ENCODE peak calls at places on chromosomes 11 and 22, in four cellular contexts. Q, U, C and O are unnamed samples.

GRCh38 chr11:105466582-105467228 is 143.2 kb upstream of the GRIA4 start:
- DNase-seq in Q (no peak), U (no peak), C (no peak), O (no peak)

GRCh38 chr11:70050243-70050642 is 27.9 kb upstream of the ANO1 start:
- DNase-seq in Q (no peak), U (no peak), C (no peak), O (no peak)

GRCh38 chr22:50298937-50299656 is 8.3 kb downstream of the PLXNB2 start:
- DNase-seq in Q (no peak), U (no peak), C (no peak), O (no peak)

GRCh38 chr22:38467904-38468760 is at the start of gene KDELR3:
- DNase-seq in Q (peak), U (peak), C (peak), O (no peak)

GRCh38 chr11:58900479-58901420 is 38.5 kb upstream of the GLYATL1 start:
- DNase-seq in Q (peak), U (no peak), C (no peak), O (peak)

GRCh38 chr11:15864021-15864805 is 492.1 kb downstream of the SOX6 start:
- DNase-seq in Q (no peak), U (no peak), C (no peak), O (no peak)

GRCh38 chr11:10674440-10674855 is 19.1 kb downstream of the IRAG1 start:
- DNase-seq in Q (no peak), U (no peak), C (no peak), O (no peak)

GRCh38 chr11:91959411-91959810 is 265.2 kb upstream of the FAT3 start:
- DNase-seq in Q (no peak), U (no peak), C (no peak), O (no peak)

GRCh38 chr11:126197277-126197939 is 14.0 kb downstream of the RPUSD4 start:
- DNase-seq in Q (no peak), U (no peak), C (no peak), O (no peak)

GRCh38 chr11:102530558-102530957 is at the start of gene MMP7:
- DNase-seq in Q (no peak), U (peak), C (no peak), O (no peak)

GRCh38 chr11:84981296-84981695 is 645.8 kb downstream of the DLG2 start:
- DNase-seq in Q (no peak), U (no peak), C (no peak), O (no peak)

GRCh38 chr22:46392137-46392844 is 56.8 kb downstream of the TRMU start:
- DNase-seq in Q (no peak), U (no peak), C (no peak), O (no peak)

GRCh38 chr11:1832181-1832988 is 2.4 kb upstream of the SYT8 start:
- DNase-seq in Q (peak), U (peak), C (peak), O (peak)

GRCh38 chr11:2580444-2581050 is 119.2 kb downstream of the KCNQ1OT1 start:
- DNase-seq in Q (no peak), U (no peak), C (no peak), O (no peak)

GRCh38 chr11:70885721-70886305 is 366.6 kb downstream of the SHANK2 start:
- DNase-seq in Q (no peak), U (peak), C (no peak), O (no peak)

GRCh38 chr11:6568191-6568918 is 35.1 kb downstream of the RRP8 start:
- DNase-seq in Q (no peak), U (no peak), C (no peak), O (no peak)

GRCh38 chr11:6251120-6251733 is 8.4 kb upstream of the CCKBR start:
- DNase-seq in Q (peak), U (peak), C (peak), O (peak)

GRCh38 chr11:6475936-6476335 is 2.2 kb upstream of the TRIM3 start:
- DNase-seq in Q (no peak), U (no peak), C (no peak), O (no peak)

GRCh38 chr22:35257321-35258143 is at the start of gene HMGXB4:
- DNase-seq in Q (peak), U (peak), C (peak), O (peak)

GRCh38 chr11:45925550-45925949 is 3.1 kb downstream of the LARGE2 start:
- DNase-seq in Q (no peak), U (no peak), C (no peak), O (no peak)

GRCh38 chr22:49052023-49052538 is 775.6 kb downstream of the BRD1 start:
- DNase-seq in Q (peak), U (no peak), C (no peak), O (no peak)